ENCODE peak calls at places on chromosomes 1 and 21, in nine cellular contexts. Q, V, P, M, R, W, T, K and Y are unnamed samples.
A peak's percentile ranks its signal among the peaks of the same experiment; 100 is the strongest.

GRCh38 chr1:111758373-111758772 is 2.7 kb downstream of the DDX20 start:
- DNase-seq in P (no peak), V (no peak), R (no peak), M (peak; percentile 50), K (peak; percentile 13), Q (no peak), T (no peak), W (no peak), Y (no peak)

GRCh38 chr1:7614576-7615074 is 156.5 kb upstream of the VAMP3 start:
- DNase-seq in W (no peak), P (no peak), M (no peak), K (no peak), Q (no peak), R (no peak), V (no peak), T (no peak), Y (no peak)

GRCh38 chr1:113975211-113975895 is 3.9 kb upstream of the OLFML3 start:
- DNase-seq in W (no peak), M (peak; percentile 85), P (peak; percentile 92), V (peak; percentile 39), K (no peak), R (no peak), Q (peak; percentile 61), T (no peak), Y (peak; percentile 42)

GRCh38 chr21:25518491-25518911 is 88.8 kb downstream of the MRPL39 start:
- DNase-seq in T (no peak), R (no peak), P (peak; percentile 20), V (no peak), M (peak; percentile 4), K (no peak), Q (peak; percentile 11), W (no peak), Y (no peak)

GRCh38 chr1:6248161-6248776 is 4.3 kb downstream of the HES3 start:
- DNase-seq in T (no peak), V (no peak), K (no peak), P (no peak), R (no peak), M (no peak), W (no peak), Q (no peak), Y (no peak)

GRCh38 chr1:4485398-4485797 is 169.0 kb upstream of the AJAP1 start:
- DNase-seq in P (no peak), R (no peak), W (no peak), M (no peak), K (no peak), T (no peak), V (no peak), Q (no peak), Y (no peak)

GRCh38 chr1:175152006-175152652 is 40.4 kb downstream of the KIAA0040 start:
- DNase-seq in V (peak; percentile 24), P (peak; percentile 33), T (peak; percentile 62), R (no peak), K (peak; percentile 38), W (no peak), Q (peak; percentile 11), M (peak; percentile 59), Y (no peak)

GRCh38 chr1:90187186-90187585 is 192.3 kb downstream of the ZNF326 start:
- DNase-seq in R (no peak), V (no peak), Q (no peak), T (no peak), M (no peak), P (no peak), W (no peak), K (no peak), Y (no peak)

GRCh38 chr1:238101923-238102322 is 211.2 kb upstream of the ZP4 start:
- DNase-seq in K (no peak), V (no peak), P (no peak), Q (no peak), T (no peak), M (no peak), W (no peak), R (no peak), Y (no peak)

GRCh38 chr1:226627050-226627755 is 78.6 kb downstream of the STUM start:
- DNase-seq in T (no peak), P (no peak), M (no peak), R (no peak), K (no peak), W (no peak), V (no peak), Q (no peak), Y (no peak)

GRCh38 chr1:150234647-150235435 is 1.1 kb downstream of the ANP32E start:
- DNase-seq in T (peak; percentile 85), R (no peak), W (peak; percentile 93), K (peak; percentile 79), P (peak; percentile 62), Q (peak; percentile 62), V (peak; percentile 76), M (peak; percentile 95), Y (no peak)

GRCh38 chr1:42168798-42169197 is 4.3 kb upstream of the GUCA2A start:
- DNase-seq in M (no peak), W (peak; percentile 70), K (no peak), T (no peak), R (no peak), V (no peak), P (no peak), Q (no peak), Y (no peak)

GRCh38 chr1:245500546-245500945 is 345.8 kb downstream of the KIF26B start:
- DNase-seq in M (peak; percentile 89), V (peak; percentile 75), Q (peak; percentile 94), K (no peak), T (no peak), R (peak; percentile 42), P (peak; percentile 96), W (no peak), Y (peak; percentile 67)

GRCh38 chr1:44359234-44359937 is 4.3 kb upstream of the ERI3 start:
- DNase-seq in P (no peak), W (no peak), M (no peak), V (no peak), R (no peak), Q (no peak), T (no peak), K (no peak), Y (no peak)

GRCh38 chr1:70112838-70113237 is 92.5 kb downstream of the LRRC40 start:
- DNase-seq in Q (no peak), V (no peak), M (peak; percentile 9), R (no peak), K (peak; percentile 2), T (no peak), W (no peak), P (no peak), Y (no peak)

GRCh38 chr1:244020086-244020485 is 31.0 kb upstream of the ZBTB18 start:
- DNase-seq in K (no peak), T (no peak), P (no peak), R (no peak), M (no peak), Q (no peak), W (no peak), V (no peak), Y (no peak)

GRCh38 chr21:31731112-31731801 is 661 bp downstream of the SCAF4 start:
- DNase-seq in K (no peak), R (no peak), Q (peak; percentile 39), M (peak; percentile 64), T (peak; percentile 78), V (no peak), W (no peak), P (peak; percentile 34), Y (no peak)
- TF ChIP-seq CTCF in K (no peak), R (no peak), Q (no peak), M (peak; percentile 21), T (no peak), V (peak; percentile 9), W (no peak), P (peak; percentile 11), Y (peak; percentile 17)

DNA sequence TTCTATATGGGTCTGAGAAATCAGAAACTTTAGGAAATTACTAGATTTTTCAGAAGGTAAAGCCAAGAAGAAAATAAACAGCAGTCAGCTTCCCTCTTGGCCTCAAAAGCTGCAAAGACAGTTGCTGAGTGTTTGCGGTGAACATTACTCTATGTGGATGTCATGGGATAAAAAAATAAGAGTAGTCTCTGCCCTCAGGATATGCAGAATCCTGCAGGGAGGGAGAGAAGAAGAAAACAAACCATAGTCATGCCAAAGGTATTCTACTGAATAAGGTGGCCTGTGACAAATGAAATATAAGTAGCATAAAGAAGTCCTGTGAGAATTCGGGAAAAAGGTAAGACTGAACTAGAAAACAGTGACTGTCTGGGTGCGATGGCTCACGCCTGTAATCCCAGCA is 19.0 kb downstream of the YARS1 start:
- DNase-seq in P (no peak), Q (peak; percentile 90), R (no peak), K (no peak), T (no peak), V (peak; percentile 88), M (no peak), W (no peak), Y (no peak)
- H3K4me3 ChIP-seq in P (no peak overlapping the region), Q (no peak overlapping the region), R (no peak overlapping the region), K (no peak overlapping the region), T (no peak overlapping the region), V (no peak overlapping the region), M (no peak overlapping the region), W (no peak overlapping the region), Y (no peak overlapping the region)

GRCh38 chr1:101317590-101317989 is 80.8 kb downstream of the S1PR1 start:
- DNase-seq in W (no peak), T (no peak), Q (no peak), R (no peak), P (no peak), M (peak; percentile 33), V (no peak), K (no peak), Y (no peak)
- TF ChIP-seq CTCF in W (no peak), T (no peak), Q (no peak), R (no peak), P (no peak), M (peak; percentile 14), V (no peak), K (no peak), Y (no peak)

GRCh38 chr1:155070721-155071556 is 7.4 kb downstream of the EFNA4 start:
- DNase-seq in Q (peak; percentile 78), P (peak; percentile 56), R (no peak), V (peak; percentile 72), M (peak; percentile 71), T (peak; percentile 84), K (peak; percentile 71), W (no peak), Y (no peak)

GRCh38 chr1:155069551-155070391 is 6.2 kb downstream of the EFNA4 start:
- DNase-seq in P (no peak), T (peak; percentile 52), K (no peak), V (no peak), W (no peak), Q (no peak), R (no peak), M (no peak), Y (no peak)

GRCh38 chr1:155071701-155072100 is 6.9 kb upstream of the EFNA3 start:
- DNase-seq in R (no peak), T (no peak), P (no peak), W (no peak), V (no peak), Q (no peak), K (no peak), M (no peak), Y (no peak)

GRCh38 chr1:155068599-155068998 is 5.1 kb downstream of the EFNA4 start:
- DNase-seq in K (no peak), P (no peak), V (no peak), R (no peak), Q (no peak), M (no peak), W (no peak), T (no peak), Y (no peak)

DNA sequence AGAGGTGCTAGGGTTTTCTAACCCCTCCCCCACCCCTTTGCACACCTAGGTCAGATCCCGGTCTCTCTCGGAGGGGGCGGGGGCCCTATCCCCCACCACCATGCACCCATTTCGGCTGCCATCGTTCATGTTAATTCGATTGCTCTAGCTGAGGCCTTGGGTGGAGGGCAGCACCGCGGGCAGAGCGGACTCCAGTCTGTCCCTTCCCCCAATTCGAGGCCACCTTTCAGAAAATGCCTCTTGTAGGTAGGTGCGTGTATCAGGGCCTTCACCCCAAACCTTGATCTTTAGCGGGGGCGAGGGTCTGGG is 6.8 kb downstream of the EFNA4 start:
- DNase-seq in M (no peak), K (no peak), T (no peak), W (no peak), P (no peak), V (no peak), R (no peak), Q (no peak), Y (no peak)
- H3K4me3 ChIP-seq in M (no peak overlapping the region), K (peak overlapping the region; percentile 34), T (peak overlapping the region; percentile 34), W (peak overlapping the region; percentile 50), P (peak overlapping the region; percentile 62), V (peak overlapping the region; percentile 35), R (peak overlapping the region; percentile 46), Q (peak overlapping the region; percentile 54), Y (no peak overlapping the region)